ENCODE peak calls at places on chromosome 13, in ten cellular contexts. Z is breast epithelium; S is Peyer's patch; K is SK-N-SH; O is upper lobe of right lung; T is K562; C is pancreas; F is CD8-positive, alpha-beta T cell; D is fibroblast of lung; W is neural progenitor cell. I is an unnamed sample.

GRCh38 chr13:26502826-26503225 is 54.7 kb upstream of the WASF3 start:
- DNase-seq in F (no peak), W (peak), C (no peak), O (no peak), S (no peak), K (no peak), D (peak), Z (no peak), T (no peak), I (peak)

GRCh38 chr13:102517959-102518358 is 78.8 kb upstream of the TPP2 start:
- DNase-seq in D (no peak), T (no peak), K (peak), C (no peak), Z (no peak), F (no peak), S (no peak), O (no peak), W (no peak), I (no peak)

GRCh38 chr13:103188688-103189326 is 122.6 kb upstream of the SLC10A2 start:
- DNase-seq in K (peak), W (peak), D (peak), T (no peak), F (no peak), O (no peak), Z (no peak), S (no peak), C (no peak), I (no peak)

GRCh38 chr13:94886191-94886590 is 173.8 kb upstream of the SOX21 start:
- DNase-seq in F (no peak), D (peak), W (peak), C (no peak), S (no peak), O (no peak), K (no peak), T (no peak), Z (no peak), I (no peak)

GRCh38 chr13:49302222-49302621 is 54.5 kb downstream of the CDADC1 start:
- DNase-seq in C (no peak), O (no peak), F (no peak), T (no peak), D (no peak), Z (no peak), S (no peak), K (no peak), W (no peak), I (no peak)

GRCh38 chr13:80168089-80168850 is 172.7 kb downstream of the SPRY2 start:
- DNase-seq in Z (no peak), S (no peak), D (peak), F (no peak), C (no peak), T (no peak), W (no peak), O (no peak), K (no peak), I (no peak)

GRCh38 chr13:19089315-19089714 is 92.3 kb downstream of the TUBA3C start:
- DNase-seq in O (no peak), Z (no peak), W (no peak), F (no peak), D (no peak), T (peak), S (no peak), K (peak), C (no peak), I (no peak)

GRCh38 chr13:32682130-32682529 is 95.9 kb downstream of the PDS5B start:
- DNase-seq in D (no peak), F (no peak), C (no peak), S (no peak), Z (no peak), T (no peak), W (no peak), K (no peak), O (no peak), I (no peak)

GRCh38 chr13:27446986-27447583 is 3.3 kb downstream of the MTIF3 start:
- DNase-seq in C (no peak), O (no peak), K (no peak), T (no peak), D (no peak), W (no peak), F (no peak), Z (no peak), S (peak), I (no peak)

GRCh38 chr13:39531646-39532045 is 71.3 kb downstream of the LHFPL6 start:
- DNase-seq in Z (no peak), O (no peak), K (no peak), C (no peak), T (no peak), F (no peak), S (no peak), W (no peak), D (peak), I (no peak)

GRCh38 chr13:35471466-35472307 is 4.8 kb downstream of the MAB21L1 start:
- DNase-seq in O (no peak), K (no peak), C (no peak), Z (no peak), T (no peak), S (no peak), F (no peak), W (peak), D (no peak), I (no peak)

GRCh38 chr13:35472308-35473008 is 4.0 kb downstream of the MAB21L1 start:
- DNase-seq in W (peak), D (no peak), T (no peak), O (no peak), Z (no peak), K (peak), F (no peak), C (no peak), S (no peak), I (no peak)

GRCh38 chr13:35468195-35468594 is 8.3 kb downstream of the MAB21L1 start:
- DNase-seq in F (no peak), S (no peak), W (peak), C (no peak), T (no peak), D (peak), Z (no peak), O (no peak), K (no peak), I (no peak)

GRCh38 chr13:35469781-35470380 is 6.6 kb downstream of the MAB21L1 start:
- DNase-seq in D (no peak), K (no peak), F (no peak), Z (no peak), S (no peak), W (peak), T (no peak), C (no peak), O (no peak), I (no peak)

DNA sequence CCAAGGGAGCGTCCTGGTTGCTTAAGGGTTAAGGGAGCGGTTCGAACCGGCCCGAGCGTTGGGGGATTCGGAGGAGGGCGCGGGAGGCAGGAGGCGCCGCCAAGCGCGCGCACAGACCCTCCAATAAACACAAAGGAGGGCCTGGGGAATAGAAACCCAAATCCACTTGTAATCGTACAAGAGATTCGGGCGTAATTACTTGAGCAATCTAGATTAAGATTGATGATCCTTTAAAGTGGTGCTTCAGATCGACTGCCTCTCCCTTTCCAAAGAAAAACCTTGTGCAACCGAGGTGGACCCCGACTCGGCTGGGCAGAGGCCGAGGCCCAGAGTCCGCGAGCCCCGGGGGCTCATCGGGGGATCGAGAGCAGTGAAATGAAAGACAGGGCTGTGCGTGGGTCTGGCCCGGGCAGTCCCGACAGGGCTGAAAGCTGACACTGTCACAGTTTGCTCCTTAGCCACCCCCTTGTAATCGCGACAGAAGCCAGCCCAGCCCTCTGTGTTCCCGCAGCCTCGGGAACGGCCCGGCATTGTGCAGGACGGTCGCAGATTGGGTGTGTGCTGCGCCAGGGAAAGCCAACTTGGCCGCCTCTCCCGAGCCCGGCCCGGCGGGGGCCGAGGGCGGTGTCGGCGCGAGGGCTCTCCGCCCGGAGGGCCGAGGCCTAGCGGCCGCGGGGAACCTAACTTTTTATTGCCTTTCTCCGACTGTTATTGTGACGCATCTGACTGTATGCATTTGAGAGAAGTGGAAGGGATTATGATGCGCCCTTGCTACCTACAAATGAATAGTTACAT is 5.6 kb downstream of the MAB21L1 start:
- DNase-seq in F (no peak), T (no peak), D (peak), C (peak), Z (no peak), S (no peak), O (no peak), K (peak), W (peak), I (no peak)
- H3K4me3 ChIP-seq in F (no peak), T (no peak), D (peak), C (no peak), Z (peak), S (peak), O (peak), K (peak), W (peak), I (peak)

GRCh38 chr13:98432638-98433037 is 144.3 kb downstream of the STK24 start:
- DNase-seq in Z (no peak), O (no peak), K (no peak), F (no peak), T (no peak), D (no peak), C (no peak), S (no peak), W (no peak), I (no peak)
- H3K27ac ChIP-seq in Z (no peak), O (no peak), K (no peak), F (no peak), T (no peak), D (no peak), C (no peak), S (no peak), W (no peak), I (no peak)

DNA sequence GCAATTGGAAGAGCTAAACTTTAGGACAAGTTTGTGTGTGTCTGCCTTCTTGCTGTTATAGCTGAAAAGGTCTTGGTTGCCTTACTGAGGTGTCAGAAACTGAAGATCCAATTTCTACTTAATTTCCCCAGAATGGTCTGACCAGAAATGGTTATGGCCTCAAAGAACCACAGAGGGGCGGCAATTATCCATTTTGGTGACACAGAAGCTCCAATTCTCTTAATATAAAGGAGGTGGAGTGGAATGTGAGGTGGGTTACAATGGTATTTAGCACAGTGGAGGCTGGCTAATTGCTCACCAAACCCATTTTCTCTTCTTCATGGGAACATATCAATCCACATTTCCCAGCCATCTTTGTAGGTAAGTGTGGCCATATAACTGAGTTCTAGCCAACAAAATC is 1157.2 kb downstream of the OLFM4 start:
- DNase-seq in T (no peak), Z (no peak), K (no peak), C (no peak), W (peak), O (no peak), F (no peak), D (no peak), S (no peak), I (no peak)
- TF ChIP-seq CTCF in T (no peak), Z (no peak), K (no peak), C (no peak), W (peak), O (no peak), F (no peak), D (no peak), S (no peak), I (no peak)

GRCh38 chr13:62682788-62683187 is 1267.1 kb upstream of the PCDH20 start:
- DNase-seq in T (no peak), K (no peak), W (no peak), Z (no peak), D (no peak), F (no peak), C (no peak), S (no peak), O (no peak), I (no peak)

DNA sequence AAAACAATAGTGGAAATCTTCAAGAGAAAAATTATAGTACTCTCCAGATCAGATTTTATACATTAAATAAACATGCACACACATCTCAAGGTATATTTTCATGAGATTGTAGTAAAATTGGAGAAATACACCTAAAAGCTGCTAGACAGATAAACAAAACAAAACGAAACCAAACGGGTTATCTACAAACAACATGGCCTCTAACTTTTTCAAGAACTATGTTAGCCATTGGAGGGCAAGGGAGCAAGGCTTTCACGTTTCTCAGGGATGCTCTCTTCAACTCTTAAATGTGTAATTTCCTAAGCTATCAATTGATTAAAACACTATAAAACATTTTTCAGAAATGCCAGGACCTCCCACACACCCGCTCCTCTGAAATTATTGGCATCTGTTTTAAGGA is 1262.4 kb upstream of the PCDH20 start:
- DNase-seq in C (no peak), Z (no peak), F (no peak), K (no peak), O (no peak), S (no peak), D (no peak), W (no peak), T (no peak), I (no peak)
- H3K4me3 ChIP-seq in C (no peak), Z (no peak), F (no peak), K (no peak), O (no peak), S (no peak), D (peak), W (no peak), T (no peak), I (no peak)